ENCODE peak calls at places on chromosomes 5 and 9, in five cellular contexts. N is K562, A is body of pancreas, L is breast epithelium, P is heart right ventricle. U is an unnamed sample.

GRCh38 chr9:112091805-112092204 is 83.3 kb downstream of the SUSD1 start:
- DNase-seq in L (no peak), N (no peak), A (peak; percentile 29), P (no peak), U (no peak)

GRCh38 chr9:38066907-38067610 is 2.0 kb downstream of the SHB start:
- DNase-seq in P (peak; percentile 66), N (no peak), L (peak; percentile 55), A (peak; percentile 77), U (no peak)

GRCh38 chr5:163354685-163355084 is 82.7 kb upstream of the CCNG1 start:
- DNase-seq in L (no peak), A (no peak), P (no peak), N (no peak), U (no peak)

GRCh38 chr9:131277673-131278420 is 1.5 kb upstream of the FAM78A start:
- DNase-seq in N (peak; percentile 100), L (peak; percentile 58), A (peak; percentile 76), P (peak; percentile 92), U (peak; percentile 65)

GRCh38 chr5:71932649-71933338 is 174.5 kb upstream of the MAP1B start:
- DNase-seq in A (peak; percentile 70), N (peak; percentile 23), L (no peak), P (peak; percentile 42), U (no peak)

GRCh38 chr9:107039546-107039945 is 176.6 kb downstream of the ZNF462 start:
- DNase-seq in L (no peak), N (no peak), P (no peak), A (no peak), U (no peak)

GRCh38 chr9:24590432-24590831 is 44.7 kb upstream of the IZUMO3 start:
- DNase-seq in P (no peak), N (no peak), A (no peak), L (no peak), U (no peak)

GRCh38 chr9:125850763-125851162 is 103.6 kb downstream of the PBX3 start:
- DNase-seq in A (no peak), N (no peak), L (no peak), P (no peak), U (no peak)

GRCh38 chr9:115289757-115290208 is 171.8 kb upstream of the TNC start:
- DNase-seq in N (no peak), P (peak; percentile 24), L (no peak), A (no peak), U (no peak)

GRCh38 chr5:39138892-39139291 is 64.7 kb upstream of the RICTOR start:
- DNase-seq in A (no peak), L (no peak), N (no peak), P (no peak), U (no peak)

GRCh38 chr5:150160448-150161069 is 4.9 kb upstream of the PDGFRB start:
- DNase-seq in L (no peak), N (no peak), P (no peak), A (no peak), U (no peak)

GRCh38 chr5:103573411-103573810 is 10.8 kb upstream of the NUDT12 start:
- DNase-seq in N (no peak), P (no peak), L (no peak), A (no peak), U (no peak)

GRCh38 chr5:24368121-24368520 is 276.7 kb downstream of the CDH10 start:
- DNase-seq in L (no peak), P (no peak), N (no peak), A (no peak), U (no peak)

GRCh38 chr5:58773744-58774441 is 191.0 kb downstream of the RAB3C start:
- DNase-seq in N (no peak), L (no peak), P (peak; percentile 14), A (peak; percentile 88), U (no peak)

GRCh38 chr5:31408814-31409213 is 123.1 kb downstream of the DROSHA start:
- DNase-seq in N (peak; percentile 27), P (peak; percentile 22), A (no peak), L (peak; percentile 21), U (no peak)

GRCh38 chr5:96990102-96990501 is 54.2 kb downstream of the LNPEP start:
- DNase-seq in A (no peak), P (no peak), L (no peak), N (no peak), U (no peak)

GRCh38 chr5:157142317-157143126 is at the start of gene MED7:
- DNase-seq in A (peak; percentile 96), L (peak; percentile 95), P (peak; percentile 98), N (peak; percentile 97), U (peak; percentile 98)

GRCh38 chr5:16740046-16740445 is 123.2 kb upstream of the RETREG1 start:
- DNase-seq in A (no peak), L (no peak), P (no peak), N (no peak), U (no peak)

DNA sequence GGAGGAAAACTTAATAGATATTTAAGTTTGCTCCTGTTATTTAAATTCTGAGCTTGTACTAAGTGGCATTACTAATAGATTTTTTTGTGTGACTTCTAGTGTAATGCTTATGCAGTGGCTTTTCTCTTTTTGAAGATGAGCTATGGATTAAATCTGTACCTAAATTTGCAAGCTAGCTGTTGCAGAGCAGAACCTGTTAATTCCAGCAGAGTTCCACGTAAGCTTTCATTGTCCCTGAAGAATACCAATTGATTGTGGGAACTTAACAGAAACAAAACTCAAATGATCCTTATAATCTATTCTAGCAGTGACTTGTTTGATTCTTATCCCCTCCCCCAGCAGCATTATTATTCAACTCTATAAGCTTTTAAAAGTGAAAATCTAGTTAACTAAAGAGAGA is 51.7 kb downstream of the MAN2A1 start:
- DNase-seq in N (no peak), P (no peak), A (no peak), L (no peak), U (no peak)
- H3K27ac ChIP-seq in N (no peak overlapping the region), P (no peak overlapping the region), A (no peak overlapping the region), L (no peak overlapping the region), U (no peak overlapping the region)

GRCh38 chr9:128636024-128636390 is 20.6 kb downstream of the DYNC2I2 start:
- DNase-seq in L (peak; percentile 67), A (peak; percentile 91), P (peak; percentile 70), N (no peak), U (no peak)

GRCh38 chr9:128634651-128635262 is 21.9 kb downstream of the DYNC2I2 start:
- DNase-seq in A (no peak), N (no peak), P (no peak), L (no peak), U (no peak)

GRCh38 chr9:128636556-128637530 is 19.8 kb downstream of the DYNC2I2 start:
- DNase-seq in N (no peak), P (no peak), L (peak; percentile 43), A (peak; percentile 33), U (no peak)

GRCh38 chr9:128634111-128634510 is 22.5 kb downstream of the DYNC2I2 start:
- DNase-seq in N (no peak), A (no peak), P (no peak), L (no peak), U (no peak)

GRCh38 chr9:128635266-128636023 is 21.2 kb downstream of the DYNC2I2 start:
- DNase-seq in L (peak; percentile 89), P (peak; percentile 86), A (peak; percentile 98), N (peak; percentile 75), U (no peak)
- H3K4me3 ChIP-seq in L (no peak overlapping the region), P (peak overlapping the region; percentile 18), A (no peak overlapping the region), N (no peak overlapping the region), U (no peak overlapping the region)

GRCh38 chr5:37791321-37791720 is 48.5 kb downstream of the GDNF start:
- DNase-seq in N (no peak), P (no peak), L (no peak), A (no peak), U (no peak)
- H3K9me3 ChIP-seq in N (no peaks in the 10 kb centered on the region), P (no peaks in the 10 kb centered on the region), L (peaks cover 24% of the 10 kb centered on the region), A (peaks cover 8% of the 10 kb centered on the region), U (no peaks in the 10 kb centered on the region)

GRCh38 chr9:21993893-21994525 is at the start of gene CDKN2A:
- DNase-seq in N (no peak), P (no peak), A (no peak), L (no peak), U (peak; percentile 51)
- H3K27ac ChIP-seq in N (no peak within 1 kb of the TSS), P (no peak within 1 kb of the TSS), A (no peak within 1 kb of the TSS), L (peak within 1 kb of the TSS; percentile 81), U (peak within 1 kb of the TSS; percentile 75)

GRCh38 chr9:91485006-91485405 is 61.4 kb upstream of the NFIL3 start:
- DNase-seq in P (no peak), A (no peak), L (no peak), N (no peak), U (no peak)

GRCh38 chr9:91483835-91484234 is 60.2 kb upstream of the NFIL3 start:
- DNase-seq in A (no peak), N (no peak), L (no peak), P (no peak), U (no peak)

GRCh38 chr9:91486699-91487497 is 63.3 kb upstream of the NFIL3 start:
- DNase-seq in N (no peak), L (no peak), P (peak; percentile 54), A (no peak), U (no peak)

GRCh38 chr9:91481971-91482370 is 58.3 kb upstream of the NFIL3 start:
- DNase-seq in N (no peak), P (no peak), A (no peak), L (no peak), U (no peak)

DNA sequence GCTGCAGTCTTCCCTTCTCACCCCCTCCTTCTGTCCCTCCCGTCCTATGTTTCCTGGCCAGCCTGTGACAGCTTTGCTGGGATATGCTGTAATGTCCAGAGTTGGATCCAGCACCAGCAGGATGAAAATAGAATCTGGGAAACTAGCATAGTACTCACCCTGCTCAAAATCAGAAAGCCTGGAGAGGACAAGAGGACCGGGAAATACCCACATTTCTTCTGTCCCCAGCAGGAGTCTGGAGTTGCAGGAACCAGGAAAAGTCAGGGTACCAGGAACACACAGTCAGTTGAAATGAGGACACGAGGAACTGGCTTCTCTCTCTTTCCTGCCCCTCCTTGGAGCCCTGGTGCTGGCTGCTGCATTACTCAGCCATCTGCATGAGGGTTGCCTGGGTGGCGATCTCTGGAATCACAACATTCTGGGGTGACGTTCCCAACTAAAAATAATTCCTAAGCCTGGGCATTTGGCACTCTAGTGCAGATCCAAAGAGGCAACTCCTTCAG is 59.6 kb upstream of the NFIL3 start:
- DNase-seq in L (no peak), P (peak; percentile 72), A (no peak), N (no peak), U (no peak)
- H3K4me3 ChIP-seq in L (no peak overlapping the region), P (no peak overlapping the region), A (no peak overlapping the region), N (no peak overlapping the region), U (no peak overlapping the region)

GRCh38 chr5:25744908-25745307 is 1100.1 kb upstream of the CDH10 start:
- DNase-seq in A (no peak), P (no peak), N (no peak), L (no peak), U (no peak)
- H3K9me3 ChIP-seq in A (no peaks in the 10 kb centered on the region), P (no peaks in the 10 kb centered on the region), N (no peaks in the 10 kb centered on the region), L (peaks cover 10% of the 10 kb centered on the region), U (no peaks in the 10 kb centered on the region)

GRCh38 chr5:14449052-14449661 is 132.4 kb upstream of the OTULINL start:
- DNase-seq in N (no peak), A (no peak), L (no peak), P (no peak), U (no peak)
- H3K27ac ChIP-seq in N (no peak overlapping the region), A (no peak overlapping the region), L (peak overlapping the region; percentile 95), P (peak overlapping the region; percentile 18), U (no peak overlapping the region)